ENCODE peak calls at places on chromosomes 4 and X, in four cellular contexts. O is IMR-90, V is Peyer's patch, G is suprapubic skin. S is an unnamed sample.

GRCh38 chr4:5708171-5708828 is at the start of gene EVC2:
- DNase-seq in O (peak), V (peak), G (peak), S (peak)

GRCh38 chrX:33726281-33727160 is 405.6 kb downstream of the FAM47A start:
- DNase-seq in O (no peak), V (no peak), G (no peak), S (peak)

GRCh38 chrX:9681422-9681821 is 84.2 kb downstream of the GPR143 start:
- DNase-seq in O (peak), V (no peak), G (no peak), S (no peak)

GRCh38 chr4:106344324-106344970 is 24.1 kb downstream of the GIMD1 start:
- DNase-seq in O (peak), V (no peak), G (no peak), S (no peak)

GRCh38 chr4:142307857-142308256 is 538.2 kb downstream of the INPP4B start:
- DNase-seq in O (no peak), V (no peak), G (no peak), S (no peak)

GRCh38 chr4:10061650-10062415 is 40.5 kb upstream of the SLC2A9 start:
- DNase-seq in O (peak), V (no peak), G (no peak), S (no peak)

GRCh38 chr4:189940178-189941004 is at the start of gene FRG1:
- DNase-seq in O (peak), V (peak), G (peak), S (peak)

GRCh38 chrX:111376897-111377601 is 34.9 kb downstream of the DCX start:
- DNase-seq in O (no peak), V (no peak), G (no peak), S (no peak)

GRCh38 chrX:143623657-143624056 is 12.2 kb downstream of the SLITRK4 start:
- DNase-seq in O (no peak), V (no peak), G (no peak), S (no peak)

GRCh38 chrX:135985974-135986312 is 708 bp downstream of the SLC9A6 start:
- DNase-seq in O (no peak), V (no peak), G (no peak), S (no peak)

GRCh38 chr4:157287445-157287844 is 66.9 kb downstream of the GRIA2 start:
- DNase-seq in O (no peak), V (no peak), G (no peak), S (no peak)

GRCh38 chr4:89283975-89284556 is 23.5 kb downstream of the GPRIN3 start:
- DNase-seq in O (no peak), V (no peak), G (no peak), S (no peak)

GRCh38 chr4:26985836-26986235 is 125.2 kb downstream of the STIM2 start:
- DNase-seq in O (no peak), V (peak), G (no peak), S (no peak)

GRCh38 chr4:187128226-187128625 is 404.6 kb upstream of the FAT1 start:
- DNase-seq in O (peak), V (no peak), G (no peak), S (no peak)

GRCh38 chrX:83022020-83022419 is 486.1 kb upstream of the POU3F4 start:
- DNase-seq in O (no peak), V (no peak), G (no peak), S (no peak)

GRCh38 chrX:24198101-24198500 is 48.6 kb downstream of the ZFX start:
- DNase-seq in O (no peak), V (no peak), G (no peak), S (no peak)

GRCh38 chr4:25879091-25879584 is 16.4 kb upstream of the SEL1L3 start:
- DNase-seq in O (no peak), V (no peak), G (no peak), S (no peak)

GRCh38 chr4:105633241-105633640 is 75.2 kb downstream of the INTS12 start:
- DNase-seq in O (no peak), V (no peak), G (no peak), S (no peak)

GRCh38 chrX:132094169-132094568 is 33.7 kb downstream of the FRMD7 start:
- DNase-seq in O (no peak), V (no peak), G (no peak), S (no peak)

GRCh38 chrX:69313622-69314290 is 148.5 kb upstream of the PJA1 start:
- DNase-seq in O (no peak), V (peak), G (no peak), S (no peak)

GRCh38 chr4:143362392-143363046 is 25.8 kb downstream of the GAB1 start:
- DNase-seq in O (no peak), V (no peak), G (no peak), S (no peak)

GRCh38 chr4:125703443-125703842 is 388.7 kb downstream of the FAT4 start:
- DNase-seq in O (peak), V (no peak), G (no peak), S (no peak)

GRCh38 chr4:40316782-40317635 is 18.1 kb upstream of the CHRNA9 start:
- DNase-seq in O (peak), V (peak), G (no peak), S (peak)

GRCh38 chr4:37685211-37685725 is 908 bp downstream of the RELL1 start:
- DNase-seq in O (peak), V (peak), G (no peak), S (peak)

GRCh38 chr4:75385139-75385538 is 129.1 kb downstream of the RCHY1 start:
- DNase-seq in O (no peak), V (no peak), G (no peak), S (no peak)

GRCh38 chr4:118682928-118683327 is 2.3 kb upstream of the METTL14 start:
- DNase-seq in O (peak), V (no peak), G (no peak), S (no peak)

GRCh38 chrX:133414399-133415275 is 652 bp downstream of the GPC4 start:
- DNase-seq in O (no peak), V (no peak), G (no peak), S (peak)

GRCh38 chrX:133410555-133410954 is 4.7 kb downstream of the GPC4 start:
- DNase-seq in O (no peak), V (no peak), G (no peak), S (no peak)

GRCh38 chrX:133413218-133413925 is 1.9 kb downstream of the GPC4 start:
- DNase-seq in O (no peak), V (no peak), G (no peak), S (peak)

GRCh38 chrX:133412246-133412645 is 3.0 kb downstream of the GPC4 start:
- DNase-seq in O (peak), V (no peak), G (no peak), S (no peak)

GRCh38 chrX:133412665-133413064 is 2.6 kb downstream of the GPC4 start:
- DNase-seq in O (no peak), V (no peak), G (no peak), S (no peak)
- H3K4me3 ChIP-seq in O (no peak), V (no peak), G (peak), S (peak)

GRCh38 chrX:71053217-71053621 is 14.9 kb downstream of the SNX12 start:
- DNase-seq in O (no peak), V (no peak), G (no peak), S (no peak)
- TF ChIP-seq POLR2A in O (no peak), V (no peak), G (no peak), S (no peak)

GRCh38 chr4:140049024-140049923 is 104.7 kb downstream of the MAML3 start:
- DNase-seq in O (peak), V (peak), G (no peak), S (peak)
- H3K4me3 ChIP-seq in O (peak), V (peak), G (peak), S (peak)

GRCh38 chr4:73221734-73222133 is 36.9 kb downstream of the ANKRD17 start:
- DNase-seq in O (no peak), V (no peak), G (no peak), S (no peak)

GRCh38 chr4:73224886-73225285 is 33.7 kb downstream of the ANKRD17 start:
- DNase-seq in O (no peak), V (no peak), G (no peak), S (no peak)

GRCh38 chr4:73220815-73221214 is 37.8 kb downstream of the ANKRD17 start:
- DNase-seq in O (no peak), V (no peak), G (no peak), S (no peak)

GRCh38 chr4:73223258-73223651 is 35.3 kb downstream of the ANKRD17 start:
- DNase-seq in O (no peak), V (no peak), G (no peak), S (no peak)

DNA sequence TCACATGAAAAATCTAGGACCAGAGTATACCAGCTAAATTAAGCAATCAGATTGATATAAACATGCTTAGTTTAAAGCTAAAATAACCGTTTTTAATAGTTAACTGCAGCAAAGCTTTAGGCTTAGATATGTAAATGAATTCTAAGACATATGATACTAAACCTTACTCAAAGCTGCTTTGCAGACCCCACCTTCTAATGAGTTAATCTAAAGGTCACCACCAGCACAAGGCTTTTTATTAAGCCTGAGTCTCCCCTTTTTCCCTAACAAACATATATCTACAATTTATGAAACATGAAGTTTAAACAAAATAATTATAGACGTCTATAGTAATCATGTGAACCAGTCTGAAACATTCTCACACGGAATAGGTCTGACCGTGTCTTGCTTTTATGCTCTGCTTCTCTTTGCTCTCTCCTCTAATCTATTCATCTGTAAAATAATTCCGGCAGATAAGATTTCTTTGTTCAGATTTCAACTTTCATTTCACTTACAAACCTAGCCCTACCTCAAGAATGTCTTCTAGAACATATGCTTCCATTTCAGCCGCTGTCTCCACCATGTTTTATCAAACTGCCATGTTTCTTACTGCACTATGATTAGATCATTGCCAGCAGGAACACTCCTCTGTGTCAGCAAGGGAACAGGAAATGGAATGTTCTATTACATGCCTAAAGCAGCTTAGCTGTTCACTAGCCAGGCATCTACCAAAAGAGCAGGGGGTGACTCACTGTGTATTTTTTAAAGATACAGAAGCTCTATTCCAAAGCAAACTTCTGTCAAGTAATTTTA is 35.9 kb downstream of the ANKRD17 start:
- DNase-seq in O (peak), V (peak), G (no peak), S (peak)
- TF ChIP-seq POLR2A in O (peak), V (peak), G (peak), S (no peak)

GRCh38 chr4:149113804-149114430 is 671.7 kb upstream of the NR3C2 start:
- DNase-seq in O (peak), V (no peak), G (no peak), S (no peak)
- H3K4me3 ChIP-seq in O (no peak), V (no peak), G (no peak), S (no peak)

DNA sequence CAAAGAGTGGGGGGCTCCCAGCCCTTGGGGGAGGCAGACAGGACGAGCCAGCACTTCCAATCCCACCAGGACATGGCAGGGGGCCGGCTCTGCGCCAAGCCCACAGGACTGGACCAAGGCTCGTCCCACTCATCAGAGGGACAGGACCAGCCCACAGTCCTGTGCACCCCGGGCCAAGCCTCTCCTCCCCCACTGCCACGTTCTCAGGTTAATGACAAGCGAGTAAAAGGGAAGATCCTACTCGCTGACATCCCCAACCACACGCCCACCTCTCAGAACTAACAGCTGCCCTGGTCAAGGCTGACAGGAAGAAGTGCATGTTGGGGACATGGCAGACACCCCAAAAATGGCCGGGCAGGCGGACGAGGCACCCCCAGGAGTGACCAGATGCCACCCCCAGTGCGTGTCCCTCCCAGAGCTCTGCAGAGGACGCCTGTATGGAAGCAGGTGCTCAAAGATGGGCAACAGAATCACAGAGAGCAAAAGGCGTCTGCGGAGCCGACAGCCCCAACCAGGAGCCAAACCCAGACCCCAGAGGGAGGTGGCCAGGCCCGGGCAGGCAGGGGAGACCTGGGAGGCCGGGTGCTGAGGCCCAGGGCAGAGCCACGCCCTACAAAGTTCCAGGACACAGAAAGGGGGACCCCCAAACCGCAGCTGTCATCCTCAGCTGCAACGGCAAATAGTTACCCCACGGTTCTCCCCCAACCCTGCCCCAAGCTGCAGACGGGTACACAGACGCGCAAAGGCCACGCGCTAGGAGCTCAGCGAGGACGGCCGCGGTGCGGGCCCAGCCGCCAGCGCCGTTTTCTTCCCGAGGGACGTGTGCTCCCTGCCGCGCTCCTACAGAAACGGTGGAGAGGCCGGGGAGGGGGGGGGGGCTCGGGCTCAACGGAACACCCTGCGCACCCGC is 1.8 kb downstream of the CTBP1 start:
- DNase-seq in O (no peak), V (peak), G (peak), S (peak)
- TF ChIP-seq POLR2A in O (no peak), V (no peak), G (no peak), S (no peak)

DNA sequence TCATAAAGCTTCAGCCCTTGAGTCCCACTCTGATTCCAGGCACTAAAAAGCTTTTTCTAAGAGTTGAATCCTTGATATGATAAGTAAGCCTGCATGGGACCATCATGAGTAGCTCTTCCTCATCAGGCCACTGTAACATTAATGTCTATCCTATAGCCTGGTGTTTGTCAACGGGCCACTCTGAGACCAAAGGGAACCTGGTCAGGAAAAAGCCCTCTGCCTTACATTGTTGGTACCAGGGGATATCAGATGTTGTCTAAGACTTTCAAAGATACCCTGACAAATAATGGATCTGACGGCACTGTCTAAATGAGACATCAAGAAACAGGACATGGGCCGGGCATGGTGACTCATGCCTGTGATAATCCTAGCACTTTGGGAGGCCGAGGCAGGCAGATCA is 26.1 kb downstream of the TBC1D9 start:
- DNase-seq in O (no peak), V (no peak), G (no peak), S (no peak)
- H3K4me3 ChIP-seq in O (no peak), V (no peak), G (no peak), S (no peak)

DNA sequence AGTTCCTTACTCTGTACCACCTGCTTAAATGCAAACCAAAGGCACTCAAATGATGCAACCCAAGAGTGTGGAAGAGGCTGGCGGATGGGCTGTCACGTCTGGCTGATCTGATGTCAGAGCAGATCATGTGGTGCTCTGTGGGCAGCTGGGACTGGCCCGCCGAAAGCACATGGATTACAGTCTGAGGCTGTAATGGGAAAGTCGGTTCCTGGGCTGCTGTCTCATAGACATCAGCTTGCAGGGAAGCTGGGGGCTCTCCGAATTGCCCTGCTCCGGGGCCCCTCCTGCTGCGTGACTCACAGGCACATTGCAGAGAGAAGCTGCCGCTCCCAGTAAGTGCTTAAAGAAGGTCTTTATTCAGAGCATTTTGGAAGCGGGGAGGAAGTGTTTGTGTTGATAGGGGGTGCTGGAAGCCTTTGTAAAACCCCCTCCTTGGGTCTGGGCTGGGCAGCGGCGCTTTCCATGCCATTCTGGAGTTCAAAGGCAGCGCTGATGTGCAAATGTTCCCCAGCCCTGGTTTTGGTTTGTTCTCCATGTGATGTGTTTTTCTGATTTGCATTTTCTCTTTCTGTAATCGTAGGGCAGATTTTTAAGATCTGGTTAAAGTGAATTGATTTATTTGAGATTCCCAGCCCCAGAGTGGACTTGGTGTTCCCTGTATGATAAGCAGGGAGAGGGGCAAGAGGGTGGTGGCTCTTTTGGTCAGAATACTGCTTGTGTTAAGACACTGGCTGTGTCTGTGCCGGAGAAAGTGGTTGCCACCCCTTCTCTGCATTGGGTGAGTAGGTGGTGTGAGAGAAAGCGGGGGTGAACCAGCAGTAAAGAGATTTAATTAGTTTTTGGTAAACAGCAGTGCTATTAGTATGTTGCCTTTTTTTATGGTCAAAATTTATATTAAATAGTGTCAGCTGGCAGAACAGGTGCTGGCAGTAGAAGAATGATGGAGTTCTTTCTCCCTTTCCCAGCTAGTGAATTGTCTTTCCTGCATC is 181.3 kb downstream of the LARP7 start:
- DNase-seq in O (peak), V (peak), G (peak), S (peak)
- TF ChIP-seq POLR2A in O (no peak), V (no peak), G (peak), S (peak)

GRCh38 chrX:47198687-47199080 is 5.1 kb downstream of the UBA1 start:
- DNase-seq in O (no peak), V (no peak), G (no peak), S (no peak)
- H3K4me3 ChIP-seq in O (no peak), V (no peak), G (no peak), S (no peak)

GRCh38 chr4:1950369-1950768 is 58.4 kb downstream of the NELFA start:
- DNase-seq in O (no peak), V (no peak), G (no peak), S (no peak)

GRCh38 chr4:1952046-1952700 is 56.6 kb downstream of the NELFA start:
- DNase-seq in O (no peak), V (no peak), G (no peak), S (no peak)

GRCh38 chr4:1953335-1953734 is 55.4 kb downstream of the NELFA start:
- DNase-seq in O (no peak), V (no peak), G (no peak), S (no peak)

GRCh38 chr4:1948892-1949436 is 59.8 kb downstream of the NELFA start:
- DNase-seq in O (no peak), V (no peak), G (no peak), S (no peak)

GRCh38 chr4:1952719-1953118 is 56.1 kb downstream of the NELFA start:
- DNase-seq in O (no peak), V (no peak), G (no peak), S (no peak)
- TF ChIP-seq POLR2A in O (no peak), V (no peak), G (no peak), S (no peak)